ENCODE peak calls at places on chromosomes 6 and 20, in six cellular contexts. S is left lung, L is GM12865, I is GM20000, Q is fibroblast of pulmonary artery, U is mesothelial cell of epicardium. G is an unnamed sample.

GRCh38 chr20:50244352-50245149 is 53.9 kb downstream of the CEBPB start:
- DNase-seq in S (no peak), U (no peak), Q (no peak), L (no peak), I (no peak), G (no peak)

GRCh38 chr6:57262901-57263694 is 41.0 kb upstream of the RAB23 start:
- DNase-seq in I (no peak), S (no peak), L (no peak), Q (peak; percentile 95), U (no peak), G (no peak)

GRCh38 chr6:162211777-162212176 is 515.8 kb downstream of the PRKN start:
- DNase-seq in I (no peak), Q (no peak), L (no peak), U (no peak), S (no peak), G (no peak)

GRCh38 chr6:169047345-169047744 is 206.3 kb downstream of the THBS2 start:
- DNase-seq in U (no peak), L (no peak), S (no peak), I (no peak), Q (no peak), G (no peak)

GRCh38 chr20:62822788-62823651 is 6.2 kb downstream of the COL9A3 start:
- DNase-seq in Q (no peak), L (peak; percentile 73), S (no peak), I (peak; percentile 88), U (no peak), G (no peak)

GRCh38 chr6:40371621-40372020 is 215.5 kb downstream of the LRFN2 start:
- DNase-seq in S (no peak), I (no peak), U (no peak), L (no peak), Q (no peak), G (no peak)

GRCh38 chr20:4959582-4959981 is 41.7 kb downstream of the SLC23A2 start:
- DNase-seq in L (no peak), I (no peak), Q (peak; percentile 39), S (no peak), U (no peak), G (no peak)

GRCh38 chr6:133567656-133568055 is 321.3 kb upstream of the TCF21 start:
- DNase-seq in S (no peak), I (no peak), U (no peak), Q (no peak), L (no peak), G (no peak)

GRCh38 chr6:45376310-45377040 is 1.3 kb downstream of the SUPT3H start:
- DNase-seq in Q (peak; percentile 77), U (no peak), I (no peak), L (no peak), S (no peak), G (no peak)

GRCh38 chr20:39913274-39913673 is 775.8 kb downstream of the MAFB start:
- DNase-seq in Q (no peak), S (no peak), L (no peak), U (no peak), I (no peak), G (no peak)

GRCh38 chr20:59770851-59771250 is 162.6 kb downstream of the SYCP2 start:
- DNase-seq in S (peak; percentile 63), I (no peak), U (no peak), L (no peak), Q (no peak), G (no peak)

GRCh38 chr6:37168809-37169457 is 1.0 kb upstream of the PIM1 start:
- DNase-seq in U (no peak), Q (no peak), L (peak; percentile 35), I (no peak), S (no peak), G (peak; percentile 47)

DNA sequence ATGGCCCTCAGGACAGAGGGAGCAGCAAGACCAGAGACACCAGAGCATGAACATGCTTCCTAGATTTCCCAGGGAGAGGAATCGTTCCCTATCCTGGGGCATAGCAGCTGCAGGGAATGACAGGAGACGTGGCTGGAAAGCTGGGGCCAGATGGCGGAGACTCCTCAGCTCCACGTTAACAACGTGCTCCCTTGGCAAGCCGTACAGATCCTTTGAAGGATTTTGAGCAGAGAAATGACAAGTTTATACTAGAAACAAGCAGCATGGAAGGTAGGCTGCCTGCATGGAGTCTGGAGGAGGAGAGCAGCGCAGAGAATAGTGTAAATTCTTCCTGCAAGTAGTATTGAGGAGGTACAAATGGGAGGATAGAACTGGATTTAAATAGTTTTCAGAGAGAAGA is 11.7 kb downstream of the MYLIP start:
- DNase-seq in U (no peak), S (no peak), I (no peak), L (no peak), Q (no peak), G (no peak)
- TF ChIP-seq CTCF in U (no peak), S (no peak), I (no peak), L (no peak), Q (no peak), G (no peak)

GRCh38 chr20:20435453-20435852 is 67.5 kb downstream of the INSM1 start:
- DNase-seq in S (no peak), U (no peak), I (no peak), Q (no peak), L (no peak), G (no peak)
- TF ChIP-seq CTCF in S (no peak), U (no peak), I (no peak), Q (no peak), L (no peak), G (no peak)

DNA sequence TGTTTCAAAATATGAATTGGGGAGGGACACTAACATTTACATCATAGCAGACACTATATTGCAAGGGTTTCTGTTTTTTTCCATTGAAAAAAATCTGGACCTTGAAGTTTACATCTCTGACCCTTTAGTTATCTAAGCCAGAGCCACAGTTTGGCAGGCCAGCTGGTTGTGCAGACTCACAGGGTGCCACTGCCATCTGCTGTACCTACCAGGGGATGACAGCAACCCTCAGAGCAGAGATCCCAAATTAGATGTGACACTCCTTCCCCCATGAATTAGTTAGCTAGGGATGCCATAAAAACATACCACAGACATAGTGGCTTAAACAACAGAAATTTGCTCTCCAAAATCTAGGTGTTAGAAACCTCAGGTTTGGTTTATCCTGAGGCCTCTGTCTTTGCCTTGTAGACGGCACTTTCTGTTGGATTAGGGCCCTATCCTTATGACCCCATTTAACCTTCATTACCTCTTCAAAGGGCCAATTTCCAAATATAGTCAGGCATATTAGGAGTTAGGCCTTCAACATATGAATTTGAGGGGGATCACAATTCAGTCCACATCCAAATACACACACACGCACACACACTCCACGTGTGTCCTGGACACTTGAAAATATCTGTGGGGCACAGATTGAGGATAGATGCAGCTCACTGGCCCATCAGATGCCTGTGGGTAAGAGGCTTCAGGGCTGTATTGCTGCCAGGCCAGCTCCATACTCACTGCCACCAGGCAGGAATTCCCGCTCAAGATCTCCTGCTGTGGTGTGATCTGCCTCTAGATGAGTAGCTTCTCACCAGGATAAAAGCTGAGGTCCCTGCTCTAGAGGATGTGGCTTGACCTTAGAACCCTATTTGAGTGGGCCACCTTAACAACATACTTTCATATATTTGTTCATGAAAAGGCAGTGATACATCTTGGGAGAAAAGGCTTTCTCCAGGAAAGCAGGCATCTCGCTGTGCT is 166.1 kb upstream of the RNF217 start:
- DNase-seq in L (peak; percentile 14), I (no peak), S (no peak), U (no peak), Q (peak; percentile 35), G (no peak)
- TF ChIP-seq CTCF in L (peak; percentile 27), I (no peak), S (peak; percentile 19), U (peak; percentile 31), Q (peak; percentile 51), G (no peak)

GRCh38 chr6:50831216-50831615 is 12.5 kb downstream of the TFAP2B start:
- DNase-seq in S (no peak), U (no peak), Q (no peak), I (no peak), L (no peak), G (no peak)

GRCh38 chr6:50837589-50838445 is 19.1 kb downstream of the TFAP2B start:
- DNase-seq in L (no peak), I (no peak), U (no peak), S (no peak), Q (no peak), G (no peak)

GRCh38 chr6:50832912-50833311 is 14.2 kb downstream of the TFAP2B start:
- DNase-seq in I (no peak), L (no peak), S (no peak), Q (no peak), U (no peak), G (no peak)

GRCh38 chr6:50836231-50836630 is 17.6 kb downstream of the TFAP2B start:
- DNase-seq in L (no peak), S (peak; percentile 65), U (no peak), I (no peak), Q (no peak), G (no peak)

DNA sequence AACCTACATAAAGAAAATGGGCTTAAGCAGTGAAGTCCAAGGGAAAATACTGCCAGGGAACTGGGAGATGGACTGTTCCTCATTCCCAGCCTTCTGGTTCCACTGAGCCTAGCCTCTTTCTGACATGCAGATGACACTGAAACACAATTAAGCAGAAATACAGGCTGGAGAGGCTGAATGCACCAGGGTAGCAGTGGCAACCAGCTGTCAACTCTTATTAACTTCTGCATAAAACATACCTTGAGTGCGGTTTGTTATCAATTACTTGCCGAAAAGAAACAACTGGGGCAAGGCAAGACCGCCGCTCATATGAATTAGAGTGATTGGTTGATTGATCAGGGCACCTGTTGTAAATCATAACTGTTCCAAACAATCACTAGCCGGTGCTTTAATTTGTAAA is 16.3 kb downstream of the TFAP2B start:
- DNase-seq in I (no peak), U (no peak), Q (no peak), L (no peak), S (no peak), G (no peak)
- TF ChIP-seq CTCF in I (no peak), U (no peak), Q (no peak), L (no peak), S (no peak), G (no peak)

GRCh38 chr6:157322792-157323113 is 566 bp downstream of the TMEM242 start:
- DNase-seq in L (no peak), Q (no peak), S (no peak), I (no peak), U (no peak), G (no peak)

GRCh38 chr6:157325069-157325805 is 1.9 kb upstream of the TMEM242 start:
- DNase-seq in Q (no peak), S (no peak), U (no peak), L (no peak), I (no peak), G (no peak)

GRCh38 chr6:157323924-157324276 is 581 bp upstream of the TMEM242 start:
- DNase-seq in L (peak; percentile 73), S (peak; percentile 91), U (peak; percentile 69), I (peak; percentile 35), Q (peak; percentile 87), G (peak; percentile 52)

GRCh38 chr6:157326979-157327378 is 3.7 kb upstream of the TMEM242 start:
- DNase-seq in S (no peak), I (peak; percentile 38), U (no peak), Q (peak; percentile 60), L (peak; percentile 66), G (no peak)

GRCh38 chr6:157323114-157323923 is at the start of gene TMEM242:
- DNase-seq in U (peak; percentile 91), S (peak; percentile 96), L (peak; percentile 96), Q (peak; percentile 97), I (peak; percentile 82), G (peak; percentile 73)
- TF ChIP-seq CTCF in U (peak; percentile 27), S (no peak), L (no peak), Q (peak; percentile 40), I (no peak), G (no peak)